ENCODE peak calls at places on chromosome 3, in ten cellular contexts. One of them, this sample, is unnamed. For H3K27me3, the result is how much of the 10 kb centered on the place peaks cover.

GRCh38 chr3:117586161-117586560 is 876.6 kb downstream of the TUSC7 start:
- DNase-seq in HCT116: no peak
- DNase-seq in PC-3: no peak
- DNase-seq in H9: no peak
- DNase-seq in fibroblast of lung: no peak
- DNase-seq in endodermal cell: no peak
- DNase-seq in astrocyte: no peak
- DNase-seq in IMR-90: no peak
- DNase-seq in GM12878: no peak
- DNase-seq in neuronal stem cell: no peak
- DNase-seq in this sample: no peak

GRCh38 chr3:174720717-174721116 is 138.4 kb upstream of the NAALADL2 start:
- DNase-seq in HCT116: no peak
- DNase-seq in PC-3: no peak
- DNase-seq in H9: no peak
- DNase-seq in fibroblast of lung: no peak
- DNase-seq in endodermal cell: no peak
- DNase-seq in astrocyte: no peak
- DNase-seq in IMR-90: no peak
- DNase-seq in GM12878: no peak
- DNase-seq in neuronal stem cell: no peak
- DNase-seq in this sample: no peak

GRCh38 chr3:149374391-149374790 is 3.1 kb downstream of the TM4SF1 start:
- DNase-seq in HCT116: no peak
- DNase-seq in PC-3: no peak
- DNase-seq in H9: no peak
- DNase-seq in fibroblast of lung: no peak
- DNase-seq in endodermal cell: no peak
- DNase-seq in astrocyte: no peak
- DNase-seq in IMR-90: no peak
- DNase-seq in GM12878: no peak
- DNase-seq in neuronal stem cell: no peak
- DNase-seq in this sample: no peak

GRCh38 chr3:12158387-12159226 is at the start of gene TIMP4:
- DNase-seq in HCT116: no peak
- DNase-seq in PC-3: peak
- DNase-seq in H9: peak
- DNase-seq in fibroblast of lung: peak
- DNase-seq in endodermal cell: peak
- DNase-seq in astrocyte: peak
- DNase-seq in IMR-90: peak
- DNase-seq in GM12878: no peak
- DNase-seq in neuronal stem cell: peak
- DNase-seq in this sample: peak

GRCh38 chr3:126135056-126135397 is 45.4 kb downstream of the ALDH1L1 start:
- DNase-seq in HCT116: no peak
- DNase-seq in PC-3: no peak
- DNase-seq in H9: peak
- DNase-seq in fibroblast of lung: no peak
- DNase-seq in endodermal cell: peak
- DNase-seq in astrocyte: no peak
- DNase-seq in IMR-90: no peak
- DNase-seq in GM12878: no peak
- DNase-seq in neuronal stem cell: no peak
- DNase-seq in this sample: no peak

GRCh38 chr3:193594946-193595689 is 2.1 kb downstream of the OPA1 start:
- DNase-seq in HCT116: no peak
- DNase-seq in PC-3: peak
- DNase-seq in H9: no peak
- DNase-seq in fibroblast of lung: no peak
- DNase-seq in endodermal cell: no peak
- DNase-seq in astrocyte: peak
- DNase-seq in IMR-90: peak
- DNase-seq in GM12878: no peak
- DNase-seq in neuronal stem cell: no peak
- DNase-seq in this sample: peak

GRCh38 chr3:10601857-10602230 is 96.5 kb upstream of the ATP2B2 start:
- DNase-seq in HCT116: no peak
- DNase-seq in PC-3: no peak
- DNase-seq in H9: no peak
- DNase-seq in fibroblast of lung: no peak
- DNase-seq in endodermal cell: no peak
- DNase-seq in astrocyte: no peak
- DNase-seq in IMR-90: no peak
- DNase-seq in GM12878: no peak
- DNase-seq in neuronal stem cell: no peak
- DNase-seq in this sample: no peak

GRCh38 chr3:175193815-175194518 is 334.8 kb downstream of the NAALADL2 start:
- DNase-seq in HCT116: peak
- DNase-seq in PC-3: peak
- DNase-seq in H9: no peak
- DNase-seq in fibroblast of lung: peak
- DNase-seq in endodermal cell: no peak
- DNase-seq in astrocyte: peak
- DNase-seq in IMR-90: peak
- DNase-seq in GM12878: peak
- DNase-seq in neuronal stem cell: no peak
- DNase-seq in this sample: peak

GRCh38 chr3:186613637-186614265 is 891 bp downstream of the AHSG start:
- DNase-seq in HCT116: no peak
- DNase-seq in PC-3: no peak
- DNase-seq in H9: no peak
- DNase-seq in fibroblast of lung: no peak
- DNase-seq in endodermal cell: no peak
- DNase-seq in astrocyte: no peak
- DNase-seq in IMR-90: no peak
- DNase-seq in GM12878: no peak
- DNase-seq in neuronal stem cell: no peak
- DNase-seq in this sample: no peak

GRCh38 chr3:194908972-194909371 is 223.3 kb downstream of the FAM43A start:
- DNase-seq in HCT116: no peak
- DNase-seq in PC-3: no peak
- DNase-seq in H9: no peak
- DNase-seq in fibroblast of lung: no peak
- DNase-seq in endodermal cell: no peak
- DNase-seq in astrocyte: no peak
- DNase-seq in IMR-90: no peak
- DNase-seq in GM12878: no peak
- DNase-seq in neuronal stem cell: no peak
- DNase-seq in this sample: no peak

GRCh38 chr3:134406331-134407246 is 32.3 kb upstream of the AMOTL2 start:
- DNase-seq in HCT116: no peak
- DNase-seq in PC-3: no peak
- DNase-seq in H9: peak
- DNase-seq in fibroblast of lung: peak
- DNase-seq in endodermal cell: peak
- DNase-seq in astrocyte: no peak
- DNase-seq in IMR-90: no peak
- DNase-seq in GM12878: no peak
- DNase-seq in neuronal stem cell: peak
- DNase-seq in this sample: no peak

GRCh38 chr3:171049831-171050444 is 23.4 kb upstream of the SLC2A2 start:
- DNase-seq in HCT116: peak
- DNase-seq in PC-3: peak
- DNase-seq in H9: peak
- DNase-seq in fibroblast of lung: peak
- DNase-seq in endodermal cell: peak
- DNase-seq in astrocyte: peak
- DNase-seq in IMR-90: peak
- DNase-seq in GM12878: peak
- DNase-seq in neuronal stem cell: peak
- DNase-seq in this sample: peak

GRCh38 chr3:27960133-27960532 is 238.0 kb upstream of the EOMES start:
- DNase-seq in HCT116: peak
- DNase-seq in PC-3: peak
- DNase-seq in H9: no peak
- DNase-seq in fibroblast of lung: peak
- DNase-seq in endodermal cell: no peak
- DNase-seq in astrocyte: peak
- DNase-seq in IMR-90: peak
- DNase-seq in GM12878: no peak
- DNase-seq in neuronal stem cell: no peak
- DNase-seq in this sample: no peak

GRCh38 chr3:36815375-36815774 is 51.0 kb upstream of the DCLK3 start:
- DNase-seq in HCT116: no peak
- DNase-seq in PC-3: no peak
- DNase-seq in H9: no peak
- DNase-seq in fibroblast of lung: no peak
- DNase-seq in endodermal cell: no peak
- DNase-seq in astrocyte: no peak
- DNase-seq in IMR-90: no peak
- DNase-seq in GM12878: no peak
- DNase-seq in neuronal stem cell: no peak
- DNase-seq in this sample: no peak

GRCh38 chr3:183434992-183435391 is 6.6 kb upstream of the MCF2L2 start:
- DNase-seq in HCT116: no peak
- DNase-seq in PC-3: no peak
- DNase-seq in H9: peak
- DNase-seq in fibroblast of lung: no peak
- DNase-seq in endodermal cell: peak
- DNase-seq in astrocyte: no peak
- DNase-seq in IMR-90: no peak
- DNase-seq in GM12878: no peak
- DNase-seq in neuronal stem cell: no peak
- DNase-seq in this sample: no peak

GRCh38 chr3:183428140-183429023 is at the start of gene MCF2L2:
- DNase-seq in HCT116: peak
- DNase-seq in PC-3: peak
- DNase-seq in H9: peak
- DNase-seq in fibroblast of lung: peak
- DNase-seq in endodermal cell: peak
- DNase-seq in astrocyte: peak
- DNase-seq in IMR-90: peak
- DNase-seq in GM12878: no peak
- DNase-seq in neuronal stem cell: peak
- DNase-seq in this sample: peak

GRCh38 chr3:183434503-183434902 is 6.1 kb upstream of the MCF2L2 start:
- DNase-seq in HCT116: no peak
- DNase-seq in PC-3: no peak
- DNase-seq in H9: no peak
- DNase-seq in fibroblast of lung: no peak
- DNase-seq in endodermal cell: no peak
- DNase-seq in astrocyte: no peak
- DNase-seq in IMR-90: no peak
- DNase-seq in GM12878: no peak
- DNase-seq in neuronal stem cell: no peak
- DNase-seq in this sample: no peak

GRCh38 chr3:183427206-183428139 is 946 bp downstream of the MCF2L2 start:
- DNase-seq in HCT116: no peak
- DNase-seq in PC-3: no peak
- DNase-seq in H9: peak
- DNase-seq in fibroblast of lung: no peak
- DNase-seq in endodermal cell: peak
- DNase-seq in astrocyte: no peak
- DNase-seq in IMR-90: no peak
- DNase-seq in GM12878: no peak
- DNase-seq in neuronal stem cell: no peak
- DNase-seq in this sample: no peak

GRCh38 chr3:183430325-183430957 is 2.0 kb upstream of the MCF2L2 start:
- DNase-seq in HCT116: no peak
- DNase-seq in PC-3: no peak
- DNase-seq in H9: no peak
- DNase-seq in fibroblast of lung: no peak
- DNase-seq in endodermal cell: no peak
- DNase-seq in astrocyte: no peak
- DNase-seq in IMR-90: no peak
- DNase-seq in GM12878: no peak
- DNase-seq in neuronal stem cell: no peak
- DNase-seq in this sample: no peak
- H3K27me3 ChIP-seq in HCT116: under half
- H3K27me3 ChIP-seq in PC-3: under half
- H3K27me3 ChIP-seq in H9: under half
- H3K27me3 ChIP-seq in fibroblast of lung: under half
- H3K27me3 ChIP-seq in endodermal cell: under half
- H3K27me3 ChIP-seq in astrocyte: under half
- H3K27me3 ChIP-seq in IMR-90: half or more
- H3K27me3 ChIP-seq in GM12878: under half
- H3K27me3 ChIP-seq in neuronal stem cell: under half
- H3K27me3 ChIP-seq in this sample: half or more

GRCh38 chr3:15256861-15257341 is 50.9 kb downstream of the CAPN7 start:
- DNase-seq in HCT116: no peak
- DNase-seq in PC-3: no peak
- DNase-seq in H9: no peak
- DNase-seq in fibroblast of lung: no peak
- DNase-seq in endodermal cell: no peak
- DNase-seq in astrocyte: no peak
- DNase-seq in IMR-90: no peak
- DNase-seq in GM12878: no peak
- DNase-seq in neuronal stem cell: no peak
- DNase-seq in this sample: no peak
- H3K9ac ChIP-seq in HCT116: no peak
- H3K9ac ChIP-seq in PC-3: no peak
- H3K9ac ChIP-seq in H9: no peak
- H3K9ac ChIP-seq in fibroblast of lung: no peak
- H3K9ac ChIP-seq in endodermal cell: no peak
- H3K9ac ChIP-seq in astrocyte: no peak
- H3K9ac ChIP-seq in IMR-90: no peak
- H3K9ac ChIP-seq in GM12878: no peak
- H3K9ac ChIP-seq in neuronal stem cell: peak
- H3K9ac ChIP-seq in this sample: peak

DNA sequence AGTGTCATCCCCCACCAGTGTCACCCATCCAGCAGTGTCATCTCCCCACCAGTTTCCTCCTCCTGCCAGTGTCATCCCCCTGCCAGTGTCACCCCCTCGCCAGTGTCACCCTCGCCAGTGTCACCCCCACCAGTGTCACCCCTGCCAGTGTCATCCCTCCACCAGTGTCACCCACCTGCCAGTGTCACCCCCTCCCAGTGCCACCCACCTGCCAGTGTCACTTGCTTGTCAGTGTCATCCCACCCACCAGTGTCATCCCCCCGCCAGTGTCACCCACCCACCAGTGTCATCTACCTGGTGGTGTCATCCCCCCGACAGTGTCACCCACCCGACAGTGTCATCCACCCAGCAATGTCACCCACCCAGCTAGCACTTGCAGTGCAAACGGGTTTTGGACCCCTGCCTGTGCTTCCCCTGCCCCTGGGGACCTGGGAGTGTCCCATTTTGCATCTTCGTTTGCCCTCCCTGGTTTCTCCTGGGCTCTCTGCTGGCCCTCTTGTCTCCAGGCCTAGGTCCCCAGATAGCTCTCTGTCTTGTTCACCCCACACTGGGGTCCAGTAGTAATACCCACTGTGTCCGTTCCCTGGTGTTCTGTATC is 99.8 kb upstream of the PRR20G start:
- DNase-seq in HCT116: no peak
- DNase-seq in PC-3: no peak
- DNase-seq in H9: no peak
- DNase-seq in fibroblast of lung: no peak
- DNase-seq in endodermal cell: peak
- DNase-seq in astrocyte: no peak
- DNase-seq in IMR-90: no peak
- DNase-seq in GM12878: no peak
- DNase-seq in neuronal stem cell: no peak
- DNase-seq in this sample: no peak
- H3K27me3 ChIP-seq in HCT116: under half
- H3K27me3 ChIP-seq in PC-3: under half
- H3K27me3 ChIP-seq in H9: under half
- H3K27me3 ChIP-seq in fibroblast of lung: under half
- H3K27me3 ChIP-seq in endodermal cell: under half
- H3K27me3 ChIP-seq in astrocyte: under half
- H3K27me3 ChIP-seq in IMR-90: under half
- H3K27me3 ChIP-seq in GM12878: under half
- H3K27me3 ChIP-seq in neuronal stem cell: under half
- H3K27me3 ChIP-seq in this sample: under half

GRCh38 chr3:123733341-123733740 is 148.5 kb upstream of the HACD2 start:
- DNase-seq in HCT116: no peak
- DNase-seq in PC-3: peak
- DNase-seq in H9: no peak
- DNase-seq in fibroblast of lung: no peak
- DNase-seq in endodermal cell: no peak
- DNase-seq in astrocyte: no peak
- DNase-seq in IMR-90: no peak
- DNase-seq in GM12878: no peak
- DNase-seq in neuronal stem cell: no peak
- DNase-seq in this sample: no peak
- H3K9ac ChIP-seq in HCT116: no peak
- H3K9ac ChIP-seq in PC-3: peak
- H3K9ac ChIP-seq in H9: no peak
- H3K9ac ChIP-seq in fibroblast of lung: no peak
- H3K9ac ChIP-seq in endodermal cell: no peak
- H3K9ac ChIP-seq in astrocyte: peak
- H3K9ac ChIP-seq in IMR-90: peak
- H3K9ac ChIP-seq in GM12878: no peak
- H3K9ac ChIP-seq in neuronal stem cell: no peak
- H3K9ac ChIP-seq in this sample: no peak

This sample was measured in adipocyte.